ENCODE peak calls at places on chromosomes 16 and 17, in six cellular contexts. E is mucosa of descending colon; B is ACHN; G is substantia nigra; U is stimulated activated CD4-positive, alpha-beta T cell treated with anti-CD3 and anti-CD28 coated beads, Interleukin-2, amount 100 ng/mL, for 48 hours; D is EL. X is an unnamed sample.

GRCh38 chr16:30927789-30928378 is 4.5 kb downstream of the FBXL19 start:
- DNase-seq in U (no peak), D (no peak), G (peak), E (peak), B (peak), X (peak)

GRCh38 chr16:67713647-67714273 is 5.4 kb downstream of the GFOD2 start:
- DNase-seq in U (no peak), G (no peak), E (no peak), B (no peak), D (no peak), X (no peak)

GRCh38 chr17:49696233-49696761 is 11.5 kb downstream of the SLC35B1 start:
- DNase-seq in G (no peak), U (peak), B (no peak), E (peak), D (no peak), X (no peak)

GRCh38 chr17:50149425-50150353 is 788 bp downstream of the PPP1R9B start:
- DNase-seq in U (no peak), D (peak), G (no peak), B (peak), E (peak), X (peak)

GRCh38 chr16:64469906-64470702 is 651.8 kb downstream of the CDH11 start:
- DNase-seq in B (no peak), E (peak), D (no peak), G (no peak), U (no peak), X (no peak)

GRCh38 chr17:4544656-4545216 is 10.4 kb downstream of the MYBBP1A start:
- DNase-seq in B (no peak), G (no peak), E (no peak), D (no peak), U (no peak), X (no peak)

GRCh38 chr16:7303014-7303676 is 29.5 kb upstream of the RBFOX1 start:
- DNase-seq in B (no peak), D (no peak), U (no peak), G (no peak), E (no peak), X (peak)

GRCh38 chr17:173064-173911 is 8.2 kb downstream of the DOC2B start:
- DNase-seq in U (no peak), D (no peak), B (no peak), E (no peak), G (no peak), X (no peak)

GRCh38 chr16:13558752-13559151 is 361.2 kb upstream of the ERCC4 start:
- DNase-seq in D (no peak), B (no peak), E (no peak), G (no peak), U (no peak), X (no peak)

GRCh38 chr16:19659554-19659953 is 58.5 kb downstream of the KNOP1 start:
- DNase-seq in G (no peak), E (peak), B (no peak), D (no peak), U (no peak), X (no peak)

GRCh38 chr17:77471984-77472836 is 331.4 kb downstream of the SEC14L1 start:
- DNase-seq in U (no peak), E (no peak), B (no peak), D (peak), G (no peak), X (no peak)

GRCh38 chr16:75062135-75062943 is 54.2 kb downstream of the LDHD start:
- DNase-seq in G (no peak), B (no peak), E (no peak), D (no peak), U (no peak), X (no peak)

GRCh38 chr17:39738568-39738901 is 797 bp downstream of the GRB7 start:
- DNase-seq in G (no peak), B (peak), E (peak), D (peak), U (no peak), X (no peak)

GRCh38 chr16:14193316-14193871 is 122.3 kb downstream of the MRTFB start:
- DNase-seq in D (no peak), G (no peak), E (peak), U (no peak), B (no peak), X (no peak)

GRCh38 chr17:72554508-72554907 is 433.7 kb downstream of the SOX9 start:
- DNase-seq in D (no peak), B (no peak), G (no peak), E (no peak), U (no peak), X (no peak)

GRCh38 chr17:13582776-13583414 is 18.8 kb downstream of the HS3ST3A1 start:
- DNase-seq in E (no peak), D (peak), B (no peak), U (no peak), G (no peak), X (no peak)

GRCh38 chr16:15041260-15042011 is 14.4 kb downstream of the NTAN1 start:
- DNase-seq in D (peak), E (peak), B (no peak), U (no peak), G (no peak), X (no peak)

GRCh38 chr17:65698381-65699061 is 137.1 kb upstream of the AXIN2 start:
- DNase-seq in E (no peak), D (peak), G (no peak), U (no peak), B (peak), X (no peak)

GRCh38 chr17:2735896-2736295 is 13.6 kb downstream of the CCDC92B start:
- DNase-seq in U (no peak), E (peak), B (peak), D (no peak), G (no peak), X (no peak)

GRCh38 chr17:76243826-76244679 is 3.8 kb upstream of the RNF157 start:
- DNase-seq in U (no peak), G (no peak), E (no peak), B (no peak), D (peak), X (no peak)

GRCh38 chr16:73066321-73066926 is 18.5 kb upstream of the ZFHX3 start:
- DNase-seq in D (no peak), E (no peak), U (no peak), G (no peak), B (no peak), X (no peak)

GRCh38 chr16:28092721-28093382 is 29.3 kb upstream of the GSG1L start:
- DNase-seq in G (no peak), E (no peak), D (peak), B (no peak), U (no peak), X (no peak)

GRCh38 chr17:44774271-44775135 is 15.7 kb downstream of the ADAM11 start:
- DNase-seq in B (peak), G (peak), E (peak), D (peak), U (peak), X (peak)

GRCh38 chr17:76953926-76954325 is 85.7 kb downstream of the MGAT5B start:
- DNase-seq in E (no peak), B (no peak), U (no peak), D (no peak), G (no peak), X (no peak)

GRCh38 chr17:17679243-17679642 is 2.0 kb upstream of the RAI1 start:
- DNase-seq in G (no peak), D (no peak), B (no peak), E (no peak), U (no peak), X (no peak)

GRCh38 chr17:38448208-38448776 is 20.0 kb downstream of the ARHGAP23 start:
- DNase-seq in G (no peak), E (no peak), B (no peak), D (peak), U (no peak), X (no peak)

GRCh38 chr16:986925-987581 is 5.5 kb downstream of the SOX8 start:
- DNase-seq in G (peak), D (no peak), B (no peak), U (no peak), E (no peak), X (no peak)

GRCh38 chr17:69246202-69246601 is 17.6 kb upstream of the ABCA10 start:
- DNase-seq in E (no peak), G (no peak), B (no peak), U (no peak), D (no peak), X (no peak)

GRCh38 chr17:28724500-28725165 is 1.4 kb downstream of the TLCD1 start:
- DNase-seq in G (no peak), E (no peak), D (peak), B (no peak), U (no peak), X (no peak)

GRCh38 chr16:75527825-75528299 is 8.0 kb downstream of the CHST5 start:
- DNase-seq in E (peak), B (no peak), U (no peak), G (no peak), D (no peak), X (no peak)

GRCh38 chr17:31564883-31565297 is 173.4 kb downstream of the RAB11FIP4 start:
- DNase-seq in D (peak), E (no peak), U (no peak), B (peak), G (no peak), X (no peak)

GRCh38 chr17:67272312-67273050 is 27.5 kb upstream of the HELZ start:
- DNase-seq in E (no peak), U (no peak), B (no peak), G (no peak), D (no peak), X (no peak)

GRCh38 chr17:57552114-57552601 is 192.9 kb downstream of the CCDC182 start:
- DNase-seq in D (no peak), B (no peak), E (peak), U (peak), G (no peak), X (no peak)

GRCh38 chr17:69093995-69094394 is 33.3 kb upstream of the ABCA9 start:
- DNase-seq in U (no peak), E (no peak), D (no peak), G (no peak), B (no peak), X (no peak)

GRCh38 chr16:81752225-81752875 is 26.7 kb upstream of the PLCG2 start:
- DNase-seq in B (no peak), U (no peak), D (peak), E (peak), G (no peak), X (no peak)

GRCh38 chr16:88466175-88466862 is 13.2 kb downstream of the ZFPM1 start:
- DNase-seq in E (no peak), U (no peak), G (no peak), B (no peak), D (no peak), X (no peak)

GRCh38 chr17:79024901-79025737 is 1.1 kb downstream of the C1QTNF1 start:
- DNase-seq in U (no peak), E (peak), B (no peak), D (no peak), G (no peak), X (no peak)

GRCh38 chr17:10357768-10358167 is 15.0 kb downstream of the MYH13 start:
- DNase-seq in U (peak), E (peak), B (peak), G (no peak), D (no peak), X (no peak)

GRCh38 chr17:73560661-73561060 is 83.6 kb downstream of the SDK2 start:
- DNase-seq in B (no peak), E (no peak), U (no peak), D (no peak), G (no peak), X (no peak)